ENCODE peak calls at places on chromosome 18, in six cellular contexts. One of them, this sample, is unnamed. For H3K4me1, the result is how much of the 10 kb centered on the place peaks cover.

GRCh38 chr18:59467497-59467896 is 108.4 kb upstream of the LMAN1 start:
- DNase-seq in HCT116: no peak
- DNase-seq in H1: no peak
- DNase-seq in GM12878: no peak
- DNase-seq in HepG2: no peak
- DNase-seq in K562: no peak
- DNase-seq in this sample: no peak

GRCh38 chr18:6336239-6336638 is 78.5 kb downstream of the L3MBTL4 start:
- DNase-seq in K562: no peak
- DNase-seq in HepG2: no peak
- DNase-seq in HCT116: no peak
- DNase-seq in GM12878: no peak
- DNase-seq in H1: no peak
- DNase-seq in this sample: no peak

GRCh38 chr18:57961876-57962505 is 82.0 kb upstream of the NEDD4L start:
- DNase-seq in H1: no peak
- DNase-seq in K562: no peak
- DNase-seq in HCT116: no peak
- DNase-seq in GM12878: no peak
- DNase-seq in HepG2: no peak
- DNase-seq in this sample: no peak

GRCh38 chr18:12246849-12247808 is 7.0 kb upstream of the CIDEA start:
- DNase-seq in HepG2: peak
- DNase-seq in HCT116: no peak
- DNase-seq in H1: peak
- DNase-seq in GM12878: no peak
- DNase-seq in K562: peak
- DNase-seq in this sample: no peak

GRCh38 chr18:51498085-51498855 is 300.8 kb upstream of the MEX3C start:
- DNase-seq in HepG2: no peak
- DNase-seq in GM12878: no peak
- DNase-seq in H1: no peak
- DNase-seq in HCT116: no peak
- DNase-seq in K562: no peak
- DNase-seq in this sample: no peak

GRCh38 chr18:32956591-32957310 is 183.9 kb upstream of the KLHL14 start:
- DNase-seq in K562: no peak
- DNase-seq in H1: no peak
- DNase-seq in GM12878: no peak
- DNase-seq in HCT116: no peak
- DNase-seq in HepG2: no peak
- DNase-seq in this sample: no peak

GRCh38 chr18:57943723-57944122 is 100.3 kb upstream of the NEDD4L start:
- DNase-seq in HepG2: no peak
- DNase-seq in H1: no peak
- DNase-seq in GM12878: no peak
- DNase-seq in HCT116: no peak
- DNase-seq in K562: no peak
- DNase-seq in this sample: no peak

GRCh38 chr18:63708650-63709049 is 5.9 kb downstream of the SERPINB11 start:
- DNase-seq in H1: no peak
- DNase-seq in HCT116: no peak
- DNase-seq in HepG2: no peak
- DNase-seq in K562: no peak
- DNase-seq in GM12878: no peak
- DNase-seq in this sample: no peak

GRCh38 chr18:6052449-6052913 is 157.2 kb upstream of the TMEM200C start:
- DNase-seq in HepG2: peak
- DNase-seq in HCT116: no peak
- DNase-seq in K562: no peak
- DNase-seq in GM12878: no peak
- DNase-seq in H1: no peak
- DNase-seq in this sample: no peak

GRCh38 chr18:48834421-48835011 is 116.2 kb downstream of the SMAD7 start:
- DNase-seq in GM12878: peak
- DNase-seq in K562: no peak
- DNase-seq in HCT116: peak
- DNase-seq in HepG2: no peak
- DNase-seq in H1: peak
- DNase-seq in this sample: no peak
- H3K4me1 ChIP-seq in GM12878: under half
- H3K4me1 ChIP-seq in K562: under half
- H3K4me1 ChIP-seq in HCT116: half or more
- H3K4me1 ChIP-seq in HepG2: under half
- H3K4me1 ChIP-seq in H1: under half
- H3K4me1 ChIP-seq in this sample: under half

GRCh38 chr18:35344736-35345459 is 678 bp upstream of the ZNF24 start:
- DNase-seq in K562: no peak
- DNase-seq in HepG2: no peak
- DNase-seq in HCT116: no peak
- DNase-seq in GM12878: no peak
- DNase-seq in H1: no peak
- DNase-seq in this sample: no peak
- TF ChIP-seq YY1 in K562: no peak
- TF ChIP-seq YY1 in HepG2: no peak
- TF ChIP-seq YY1 in HCT116: no peak
- TF ChIP-seq YY1 in GM12878: no peak
- TF ChIP-seq YY1 in H1: no peak
- TF ChIP-seq YY1 in this sample: no peak

DNA sequence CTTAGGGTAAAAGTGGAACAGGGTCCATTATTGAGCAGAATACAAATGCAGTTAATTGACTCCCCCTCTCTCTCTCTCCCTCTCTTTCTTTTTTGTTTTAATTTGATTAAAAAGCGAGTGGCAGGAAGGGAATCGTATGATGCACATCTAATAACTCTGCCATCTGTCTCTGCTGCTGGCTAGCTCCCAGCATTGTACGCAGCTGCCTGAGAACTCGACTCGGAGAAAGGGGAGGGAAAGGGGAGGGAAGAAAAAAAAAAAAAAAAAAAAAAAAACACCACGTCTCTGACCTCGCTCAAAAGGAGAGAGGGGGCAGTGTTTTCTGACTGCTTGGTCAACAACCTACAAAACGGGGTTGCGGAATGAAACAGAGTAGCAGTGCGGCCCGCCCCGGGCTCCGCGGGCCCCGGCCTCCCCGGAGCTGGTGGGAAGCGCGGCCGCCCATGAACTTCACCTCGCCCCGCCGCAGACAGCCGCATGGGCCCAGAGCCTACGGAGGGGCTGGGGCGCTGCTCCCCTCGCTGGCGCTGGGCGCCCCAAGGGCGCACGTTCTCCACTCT is 265.7 kb downstream of the TCF4 start:
- DNase-seq in K562: no peak
- DNase-seq in GM12878: peak
- DNase-seq in HepG2: no peak
- DNase-seq in H1: no peak
- DNase-seq in HCT116: no peak
- DNase-seq in this sample: peak
- H3K4me1 ChIP-seq in K562: under half
- H3K4me1 ChIP-seq in GM12878: under half
- H3K4me1 ChIP-seq in HepG2: under half
- H3K4me1 ChIP-seq in H1: under half
- H3K4me1 ChIP-seq in HCT116: under half
- H3K4me1 ChIP-seq in this sample: under half

GRCh38 chr18:77007251-77007650 is 125.3 kb downstream of the MBP start:
- DNase-seq in GM12878: no peak
- DNase-seq in HepG2: no peak
- DNase-seq in K562: no peak
- DNase-seq in H1: no peak
- DNase-seq in HCT116: no peak
- DNase-seq in this sample: no peak
- TF ChIP-seq YY1 in GM12878: no peak
- TF ChIP-seq YY1 in HepG2: no peak
- TF ChIP-seq YY1 in K562: no peak
- TF ChIP-seq YY1 in H1: no peak
- TF ChIP-seq YY1 in HCT116: no peak
- TF ChIP-seq YY1 in this sample: no peak

DNA sequence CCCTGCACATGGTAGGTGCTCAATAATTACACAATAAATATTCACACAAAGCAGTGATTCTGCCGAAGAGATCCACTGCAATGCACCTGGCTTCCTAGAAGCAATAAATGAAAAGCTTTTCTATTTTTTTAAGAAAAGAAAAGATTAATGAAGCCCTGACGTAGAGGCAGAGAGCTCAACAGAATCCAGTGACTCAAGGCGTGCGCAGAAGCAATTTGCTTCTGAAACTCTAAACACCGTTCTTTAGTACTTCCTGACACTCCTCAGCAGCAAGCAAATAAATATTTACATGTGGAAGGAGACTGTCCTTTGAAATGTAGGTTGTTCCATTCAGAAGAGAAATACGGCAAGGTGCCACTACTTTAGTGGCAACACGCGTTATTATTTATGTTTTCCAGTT is 126.1 kb upstream of the ZNF516 start:
- DNase-seq in H1: no peak
- DNase-seq in K562: no peak
- DNase-seq in HCT116: no peak
- DNase-seq in GM12878: no peak
- DNase-seq in HepG2: no peak
- DNase-seq in this sample: no peak
- H3K4me1 ChIP-seq in H1: under half
- H3K4me1 ChIP-seq in K562: under half
- H3K4me1 ChIP-seq in HCT116: under half
- H3K4me1 ChIP-seq in GM12878: under half
- H3K4me1 ChIP-seq in HepG2: under half
- H3K4me1 ChIP-seq in this sample: under half